ENCODE peak calls at places on chromosome 15, in six cellular contexts. One of them, this sample, is unnamed.

GRCh38 chr15:94412979-94413741 is 181.8 kb downstream of the MCTP2 start:
- DNase-seq in NB4: peak; percentile 48
- DNase-seq in brain microvascular endothelial cell: no peak
- DNase-seq in HFF-Myc: no peak
- DNase-seq in OCI-LY7: peak; percentile 51
- DNase-seq in colonic mucosa: peak; percentile 47
- DNase-seq in this sample: no peak

GRCh38 chr15:62083168-62084154 is 16.7 kb downstream of the C2CD4A start:
- DNase-seq in OCI-LY7: no peak
- DNase-seq in HFF-Myc: no peak
- DNase-seq in NB4: no peak
- DNase-seq in colonic mucosa: no peak
- DNase-seq in brain microvascular endothelial cell: no peak
- DNase-seq in this sample: no peak

GRCh38 chr15:68061578-68061977 is 7.5 kb downstream of the PIAS1 start:
- DNase-seq in HFF-Myc: no peak
- DNase-seq in brain microvascular endothelial cell: no peak
- DNase-seq in colonic mucosa: no peak
- DNase-seq in OCI-LY7: no peak
- DNase-seq in NB4: no peak
- DNase-seq in this sample: no peak

GRCh38 chr15:75107905-75108838 is 84.8 kb downstream of the PPCDC start:
- DNase-seq in NB4: peak; percentile 99
- DNase-seq in brain microvascular endothelial cell: peak; percentile 70
- DNase-seq in OCI-LY7: no peak
- DNase-seq in colonic mucosa: peak; percentile 33
- DNase-seq in HFF-Myc: peak; percentile 39
- DNase-seq in this sample: no peak

GRCh38 chr15:93987068-93987467 is 244.3 kb upstream of the MCTP2 start:
- DNase-seq in colonic mucosa: no peak
- DNase-seq in HFF-Myc: no peak
- DNase-seq in brain microvascular endothelial cell: no peak
- DNase-seq in NB4: no peak
- DNase-seq in OCI-LY7: peak; percentile 20
- DNase-seq in this sample: no peak

GRCh38 chr15:58957101-58957973 is 23.9 kb upstream of the SLTM start:
- DNase-seq in OCI-LY7: peak; percentile 88
- DNase-seq in brain microvascular endothelial cell: peak; percentile 75
- DNase-seq in HFF-Myc: no peak
- DNase-seq in NB4: peak; percentile 83
- DNase-seq in colonic mucosa: peak; percentile 68
- DNase-seq in this sample: no peak

GRCh38 chr15:31308185-31308639 is 18.4 kb upstream of the KLF13 start:
- DNase-seq in NB4: peak; percentile 67
- DNase-seq in brain microvascular endothelial cell: no peak
- DNase-seq in HFF-Myc: no peak
- DNase-seq in colonic mucosa: no peak
- DNase-seq in OCI-LY7: peak; percentile 87
- DNase-seq in this sample: no peak

GRCh38 chr15:27820232-27820631 is 278.9 kb downstream of the OCA2 start:
- DNase-seq in colonic mucosa: no peak
- DNase-seq in brain microvascular endothelial cell: peak; percentile 35
- DNase-seq in HFF-Myc: no peak
- DNase-seq in OCI-LY7: no peak
- DNase-seq in NB4: peak; percentile 85
- DNase-seq in this sample: no peak

GRCh38 chr15:53074221-53074620 is 284.1 kb upstream of the ONECUT1 start:
- DNase-seq in HFF-Myc: no peak
- DNase-seq in brain microvascular endothelial cell: no peak
- DNase-seq in colonic mucosa: no peak
- DNase-seq in OCI-LY7: no peak
- DNase-seq in NB4: no peak
- DNase-seq in this sample: no peak

GRCh38 chr15:60397772-60398445 is at the start of gene ANXA2:
- DNase-seq in NB4: peak; percentile 93
- DNase-seq in HFF-Myc: no peak
- DNase-seq in OCI-LY7: peak; percentile 57
- DNase-seq in brain microvascular endothelial cell: peak; percentile 75
- DNase-seq in colonic mucosa: peak; percentile 91
- DNase-seq in this sample: no peak

GRCh38 chr15:83010709-83011270 is 649 bp downstream of the C15orf40 start:
- DNase-seq in NB4: peak; percentile 89
- DNase-seq in colonic mucosa: peak; percentile 82
- DNase-seq in brain microvascular endothelial cell: peak; percentile 78
- DNase-seq in OCI-LY7: peak; percentile 82
- DNase-seq in HFF-Myc: peak; percentile 61
- DNase-seq in this sample: peak; percentile 34

GRCh38 chr15:63299981-63300575 is 22.7 kb downstream of the APH1B start:
- DNase-seq in brain microvascular endothelial cell: no peak
- DNase-seq in OCI-LY7: no peak
- DNase-seq in HFF-Myc: no peak
- DNase-seq in NB4: no peak
- DNase-seq in colonic mucosa: no peak
- DNase-seq in this sample: no peak

GRCh38 chr15:63050737-63051700 is 8.5 kb downstream of the TPM1 start:
- DNase-seq in colonic mucosa: peak; percentile 74
- DNase-seq in NB4: no peak
- DNase-seq in OCI-LY7: no peak
- DNase-seq in brain microvascular endothelial cell: peak; percentile 28
- DNase-seq in HFF-Myc: no peak
- DNase-seq in this sample: peak; percentile 85

GRCh38 chr15:40190591-40190990 is 29.7 kb downstream of the BUB1B start:
- DNase-seq in brain microvascular endothelial cell: peak; percentile 48
- DNase-seq in OCI-LY7: no peak
- DNase-seq in colonic mucosa: no peak
- DNase-seq in HFF-Myc: no peak
- DNase-seq in NB4: no peak
- DNase-seq in this sample: no peak

GRCh38 chr15:26868029-26868685 is 1.3 kb downstream of the GABRA5 start:
- DNase-seq in HFF-Myc: no peak
- DNase-seq in brain microvascular endothelial cell: no peak
- DNase-seq in colonic mucosa: no peak
- DNase-seq in NB4: no peak
- DNase-seq in OCI-LY7: no peak
- DNase-seq in this sample: no peak

GRCh38 chr15:20106026-20106425 is 435.6 kb downstream of the GOLGA6L6 start:
- DNase-seq in NB4: no peak
- DNase-seq in colonic mucosa: no peak
- DNase-seq in brain microvascular endothelial cell: no peak
- DNase-seq in HFF-Myc: no peak
- DNase-seq in OCI-LY7: no peak
- DNase-seq in this sample: no peak

GRCh38 chr15:82952156-82953081 is at the start of gene HOMER2:
- DNase-seq in colonic mucosa: no peak
- DNase-seq in HFF-Myc: no peak
- DNase-seq in brain microvascular endothelial cell: no peak
- DNase-seq in OCI-LY7: no peak
- DNase-seq in NB4: peak; percentile 35
- DNase-seq in this sample: no peak

GRCh38 chr15:63079938-63080626 is 37.5 kb downstream of the TPM1 start:
- DNase-seq in brain microvascular endothelial cell: peak; percentile 53
- DNase-seq in colonic mucosa: no peak
- DNase-seq in HFF-Myc: no peak
- DNase-seq in NB4: no peak
- DNase-seq in OCI-LY7: no peak
- DNase-seq in this sample: no peak

GRCh38 chr15:97902140-97902780 is 58.2 kb upstream of the ARRDC4 start:
- DNase-seq in OCI-LY7: no peak
- DNase-seq in HFF-Myc: no peak
- DNase-seq in brain microvascular endothelial cell: no peak
- DNase-seq in NB4: no peak
- DNase-seq in colonic mucosa: no peak
- DNase-seq in this sample: no peak

GRCh38 chr15:24772709-24773373 is 97.3 kb downstream of the NPAP1 start:
- DNase-seq in colonic mucosa: peak; percentile 65
- DNase-seq in brain microvascular endothelial cell: peak; percentile 74
- DNase-seq in NB4: no peak
- DNase-seq in OCI-LY7: no peak
- DNase-seq in HFF-Myc: peak; percentile 49
- DNase-seq in this sample: no peak

GRCh38 chr15:38886315-38887163 is 321.9 kb upstream of the RASGRP1 start:
- DNase-seq in brain microvascular endothelial cell: peak; percentile 71
- DNase-seq in colonic mucosa: no peak
- DNase-seq in NB4: peak; percentile 26
- DNase-seq in HFF-Myc: peak; percentile 51
- DNase-seq in OCI-LY7: no peak
- DNase-seq in this sample: no peak

GRCh38 chr15:95884276-95884675 is 446.2 kb upstream of the NR2F2 start:
- DNase-seq in brain microvascular endothelial cell: no peak
- DNase-seq in colonic mucosa: no peak
- DNase-seq in HFF-Myc: peak; percentile 90
- DNase-seq in OCI-LY7: no peak
- DNase-seq in NB4: no peak
- DNase-seq in this sample: no peak

GRCh38 chr15:60017538-60018199 is 13.6 kb downstream of the FOXB1 start:
- DNase-seq in HFF-Myc: no peak
- DNase-seq in NB4: peak; percentile 85
- DNase-seq in colonic mucosa: no peak
- DNase-seq in OCI-LY7: no peak
- DNase-seq in brain microvascular endothelial cell: peak; percentile 26
- DNase-seq in this sample: no peak

GRCh38 chr15:85778107-85778776 is 16.5 kb downstream of the KLHL25 start:
- DNase-seq in colonic mucosa: no peak
- DNase-seq in OCI-LY7: no peak
- DNase-seq in NB4: peak; percentile 42
- DNase-seq in brain microvascular endothelial cell: no peak
- DNase-seq in HFF-Myc: no peak
- DNase-seq in this sample: no peak

GRCh38 chr15:59169337-59169736 is 37.3 kb upstream of the LDHAL6B start:
- DNase-seq in HFF-Myc: no peak
- DNase-seq in NB4: no peak
- DNase-seq in colonic mucosa: no peak
- DNase-seq in OCI-LY7: no peak
- DNase-seq in brain microvascular endothelial cell: peak; percentile 55
- DNase-seq in this sample: no peak

GRCh38 chr15:38389924-38390542 is 63.9 kb upstream of the FAM98B start:
- DNase-seq in colonic mucosa: peak; percentile 84
- DNase-seq in HFF-Myc: no peak
- DNase-seq in NB4: peak; percentile 54
- DNase-seq in brain microvascular endothelial cell: peak; percentile 59
- DNase-seq in OCI-LY7: peak; percentile 68
- DNase-seq in this sample: peak; percentile 2

GRCh38 chr15:101167366-101167790 is 84.5 kb downstream of the CHSY1 start:
- DNase-seq in OCI-LY7: no peak
- DNase-seq in colonic mucosa: no peak
- DNase-seq in HFF-Myc: no peak
- DNase-seq in brain microvascular endothelial cell: no peak
- DNase-seq in NB4: no peak
- DNase-seq in this sample: no peak

GRCh38 chr15:101169457-101170071 is 82.3 kb downstream of the CHSY1 start:
- DNase-seq in colonic mucosa: no peak
- DNase-seq in HFF-Myc: no peak
- DNase-seq in OCI-LY7: no peak
- DNase-seq in NB4: no peak
- DNase-seq in brain microvascular endothelial cell: no peak
- DNase-seq in this sample: no peak

GRCh38 chr15:101168463-101168824 is 83.4 kb downstream of the CHSY1 start:
- DNase-seq in colonic mucosa: peak; percentile 70
- DNase-seq in brain microvascular endothelial cell: no peak
- DNase-seq in NB4: no peak
- DNase-seq in OCI-LY7: no peak
- DNase-seq in HFF-Myc: no peak
- DNase-seq in this sample: no peak

GRCh38 chr15:101168898-101169297 is 83.0 kb downstream of the CHSY1 start:
- DNase-seq in brain microvascular endothelial cell: no peak
- DNase-seq in HFF-Myc: no peak
- DNase-seq in colonic mucosa: no peak
- DNase-seq in OCI-LY7: no peak
- DNase-seq in NB4: no peak
- DNase-seq in this sample: no peak

DNA sequence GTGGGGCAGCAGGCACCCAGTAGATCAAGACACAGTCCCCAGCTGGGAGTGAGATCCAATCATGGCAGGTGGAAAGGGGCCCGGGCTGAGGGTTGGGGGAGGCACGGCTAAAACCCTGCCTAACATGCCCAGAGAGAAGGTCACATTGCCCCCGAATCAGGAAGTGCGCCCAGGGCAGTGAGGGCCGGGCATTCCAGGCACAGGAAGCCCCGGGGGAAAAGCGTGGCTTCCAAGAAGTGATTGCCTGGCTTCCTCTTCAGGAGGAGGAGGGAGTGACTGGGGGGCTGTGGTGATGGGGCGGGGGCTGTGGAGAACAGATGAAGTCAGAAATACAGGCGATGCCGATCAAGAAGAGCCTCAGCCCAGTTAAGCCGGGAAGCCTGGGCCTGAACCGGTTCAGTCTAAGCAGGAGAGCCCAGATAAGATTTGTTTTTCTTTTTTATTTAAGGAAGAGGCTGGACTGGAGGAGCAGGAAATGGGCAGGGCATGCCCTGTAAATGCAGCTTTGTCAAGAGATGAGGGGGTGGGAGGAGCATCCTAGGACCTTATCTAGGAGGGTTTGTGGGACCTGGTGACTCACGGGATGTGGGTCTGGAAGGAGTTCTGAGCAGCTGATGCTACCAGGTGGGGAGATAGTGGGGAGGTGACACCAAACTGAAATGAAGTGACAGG is 83.9 kb downstream of the CHSY1 start:
- DNase-seq in OCI-LY7: no peak
- DNase-seq in NB4: peak; percentile 94
- DNase-seq in HFF-Myc: peak; percentile 77
- DNase-seq in colonic mucosa: peak; percentile 79
- DNase-seq in brain microvascular endothelial cell: peak; percentile 93
- DNase-seq in this sample: no peak
- H3K4me3 ChIP-seq in OCI-LY7: no peak overlapping the region
- H3K4me3 ChIP-seq in NB4: peak overlapping the region; percentile 37
- H3K4me3 ChIP-seq in HFF-Myc: no peak overlapping the region
- H3K4me3 ChIP-seq in colonic mucosa: no peak overlapping the region
- H3K4me3 ChIP-seq in brain microvascular endothelial cell: no peak overlapping the region
- H3K4me3 ChIP-seq in this sample: no peak overlapping the region

GRCh38 chr15:73602444-73602843 is 30.7 kb downstream of the NPTN start:
- DNase-seq in colonic mucosa: no peak
- DNase-seq in OCI-LY7: no peak
- DNase-seq in NB4: peak; percentile 7
- DNase-seq in brain microvascular endothelial cell: no peak
- DNase-seq in HFF-Myc: no peak
- DNase-seq in this sample: no peak
- H3K4me3 ChIP-seq in colonic mucosa: no peak overlapping the region
- H3K4me3 ChIP-seq in OCI-LY7: no peak overlapping the region
- H3K4me3 ChIP-seq in NB4: no peak overlapping the region
- H3K4me3 ChIP-seq in brain microvascular endothelial cell: no peak overlapping the region
- H3K4me3 ChIP-seq in HFF-Myc: no peak overlapping the region
- H3K4me3 ChIP-seq in this sample: peak overlapping the region; percentile 44

GRCh38 chr15:88904257-88904807 is 8.8 kb downstream of the MFGE8 start:
- DNase-seq in colonic mucosa: no peak
- DNase-seq in brain microvascular endothelial cell: no peak
- DNase-seq in NB4: no peak
- DNase-seq in OCI-LY7: no peak
- DNase-seq in HFF-Myc: no peak
- DNase-seq in this sample: no peak
- H3K4me3 ChIP-seq in colonic mucosa: no peak overlapping the region
- H3K4me3 ChIP-seq in brain microvascular endothelial cell: no peak overlapping the region
- H3K4me3 ChIP-seq in NB4: no peak overlapping the region
- H3K4me3 ChIP-seq in OCI-LY7: no peak overlapping the region
- H3K4me3 ChIP-seq in HFF-Myc: no peak overlapping the region
- H3K4me3 ChIP-seq in this sample: no peak overlapping the region

DNA sequence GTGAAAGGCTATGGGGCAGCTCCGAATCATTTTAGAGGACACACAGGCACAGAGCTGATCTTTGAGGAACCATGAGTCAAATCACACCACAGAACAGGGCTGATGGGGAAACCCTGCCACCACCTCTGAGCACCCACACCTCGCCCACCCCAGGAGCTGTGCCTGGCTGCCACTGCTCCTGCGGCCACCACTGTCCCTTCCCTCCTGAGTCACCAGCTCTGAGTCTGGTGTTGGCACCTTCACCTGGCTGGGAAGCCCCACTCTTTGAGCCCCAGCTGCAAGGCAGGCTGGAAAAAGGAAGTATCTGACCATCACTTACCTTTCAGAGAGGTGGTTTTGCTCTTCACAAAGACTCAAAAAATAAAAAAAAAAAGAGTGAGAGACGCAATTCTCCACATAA is 63.6 kb upstream of the MEF2A start:
- DNase-seq in colonic mucosa: no peak
- DNase-seq in HFF-Myc: no peak
- DNase-seq in brain microvascular endothelial cell: no peak
- DNase-seq in NB4: no peak
- DNase-seq in OCI-LY7: peak; percentile 22
- DNase-seq in this sample: no peak
- H3K4me3 ChIP-seq in colonic mucosa: no peak overlapping the region
- H3K4me3 ChIP-seq in HFF-Myc: no peak overlapping the region
- H3K4me3 ChIP-seq in brain microvascular endothelial cell: no peak overlapping the region
- H3K4me3 ChIP-seq in NB4: no peak overlapping the region
- H3K4me3 ChIP-seq in OCI-LY7: no peak overlapping the region
- H3K4me3 ChIP-seq in this sample: no peak overlapping the region

This sample was measured in SK-N-MC.